ENCODE peak calls at places on chromosome X, in eight cellular contexts. One of them, this sample, is unnamed.

GRCh38 chrX:28158019-28158777 is 176.9 kb upstream of the DCAF8L1 start:
- DNase-seq in lower lobe of right lung: no peak
- DNase-seq in body of pancreas: no peak
- DNase-seq in heart right ventricle: no peak
- DNase-seq in colonic mucosa: no peak
- DNase-seq in right lobe of liver: no peak
- DNase-seq in IMR-90: no peak
- DNase-seq in cardiac muscle cell: no peak
- DNase-seq in this sample: no peak

GRCh38 chrX:499870-500364 is 113.2 kb upstream of the PPP2R3B start:
- DNase-seq in lower lobe of right lung: no peak
- DNase-seq in body of pancreas: no peak
- DNase-seq in heart right ventricle: no peak
- DNase-seq in colonic mucosa: no peak
- DNase-seq in right lobe of liver: no peak
- DNase-seq in IMR-90: no peak
- DNase-seq in cardiac muscle cell: no peak
- DNase-seq in this sample: no peak

GRCh38 chrX:132364313-132364712 is 124.5 kb downstream of the MBNL3 start:
- DNase-seq in lower lobe of right lung: no peak
- DNase-seq in body of pancreas: no peak
- DNase-seq in heart right ventricle: no peak
- DNase-seq in colonic mucosa: no peak
- DNase-seq in right lobe of liver: no peak
- DNase-seq in IMR-90: no peak
- DNase-seq in cardiac muscle cell: no peak
- DNase-seq in this sample: no peak

GRCh38 chrX:25523574-25523973 is 507.8 kb upstream of the ARX start:
- DNase-seq in lower lobe of right lung: no peak
- DNase-seq in body of pancreas: peak
- DNase-seq in heart right ventricle: no peak
- DNase-seq in colonic mucosa: no peak
- DNase-seq in right lobe of liver: peak
- DNase-seq in IMR-90: peak
- DNase-seq in cardiac muscle cell: peak
- DNase-seq in this sample: peak

GRCh38 chrX:1163231-1163630 is 49.2 kb downstream of the CRLF2 start:
- DNase-seq in lower lobe of right lung: no peak
- DNase-seq in body of pancreas: no peak
- DNase-seq in heart right ventricle: no peak
- DNase-seq in colonic mucosa: no peak
- DNase-seq in right lobe of liver: no peak
- DNase-seq in IMR-90: no peak
- DNase-seq in cardiac muscle cell: no peak
- DNase-seq in this sample: no peak

GRCh38 chrX:40047485-40047884 is 50.3 kb downstream of the BCOR start:
- DNase-seq in lower lobe of right lung: no peak
- DNase-seq in body of pancreas: no peak
- DNase-seq in heart right ventricle: no peak
- DNase-seq in colonic mucosa: no peak
- DNase-seq in right lobe of liver: no peak
- DNase-seq in IMR-90: no peak
- DNase-seq in cardiac muscle cell: no peak
- DNase-seq in this sample: no peak

GRCh38 chrX:132037479-132037993 is 14.4 kb downstream of the STK26 start:
- DNase-seq in lower lobe of right lung: no peak
- DNase-seq in body of pancreas: no peak
- DNase-seq in heart right ventricle: no peak
- DNase-seq in colonic mucosa: no peak
- DNase-seq in right lobe of liver: no peak
- DNase-seq in IMR-90: no peak
- DNase-seq in cardiac muscle cell: no peak
- DNase-seq in this sample: no peak

GRCh38 chrX:68428431-68428830 is 4.9 kb downstream of the OPHN1 start:
- DNase-seq in lower lobe of right lung: no peak
- DNase-seq in body of pancreas: no peak
- DNase-seq in heart right ventricle: no peak
- DNase-seq in colonic mucosa: no peak
- DNase-seq in right lobe of liver: no peak
- DNase-seq in IMR-90: peak
- DNase-seq in cardiac muscle cell: peak
- DNase-seq in this sample: peak

GRCh38 chrX:69024931-69025330 is 140.3 kb downstream of the PJA1 start:
- DNase-seq in lower lobe of right lung: peak
- DNase-seq in body of pancreas: peak
- DNase-seq in heart right ventricle: peak
- DNase-seq in colonic mucosa: peak
- DNase-seq in right lobe of liver: no peak
- DNase-seq in IMR-90: peak
- DNase-seq in cardiac muscle cell: peak
- DNase-seq in this sample: peak

GRCh38 chrX:21840199-21840557 is 761 bp downstream of the MBTPS2 start:
- DNase-seq in lower lobe of right lung: no peak
- DNase-seq in body of pancreas: no peak
- DNase-seq in heart right ventricle: no peak
- DNase-seq in colonic mucosa: no peak
- DNase-seq in right lobe of liver: no peak
- DNase-seq in IMR-90: peak
- DNase-seq in cardiac muscle cell: peak
- DNase-seq in this sample: no peak

GRCh38 chrX:110315541-110315940 is 2.3 kb downstream of the AMMECR1 start:
- DNase-seq in lower lobe of right lung: no peak
- DNase-seq in body of pancreas: no peak
- DNase-seq in heart right ventricle: no peak
- DNase-seq in colonic mucosa: no peak
- DNase-seq in right lobe of liver: no peak
- DNase-seq in IMR-90: no peak
- DNase-seq in cardiac muscle cell: peak
- DNase-seq in this sample: no peak

GRCh38 chrX:110310896-110311295 is 7.0 kb downstream of the AMMECR1 start:
- DNase-seq in lower lobe of right lung: no peak
- DNase-seq in body of pancreas: no peak
- DNase-seq in heart right ventricle: no peak
- DNase-seq in colonic mucosa: no peak
- DNase-seq in right lobe of liver: no peak
- DNase-seq in IMR-90: no peak
- DNase-seq in cardiac muscle cell: peak
- DNase-seq in this sample: no peak

GRCh38 chrX:110310000-110310790 is 7.7 kb downstream of the AMMECR1 start:
- DNase-seq in lower lobe of right lung: no peak
- DNase-seq in body of pancreas: no peak
- DNase-seq in heart right ventricle: no peak
- DNase-seq in colonic mucosa: no peak
- DNase-seq in right lobe of liver: no peak
- DNase-seq in IMR-90: no peak
- DNase-seq in cardiac muscle cell: peak
- DNase-seq in this sample: no peak

GRCh38 chrX:110316351-110317078 is 1.4 kb downstream of the AMMECR1 start:
- DNase-seq in lower lobe of right lung: no peak
- DNase-seq in body of pancreas: peak
- DNase-seq in heart right ventricle: no peak
- DNase-seq in colonic mucosa: no peak
- DNase-seq in right lobe of liver: no peak
- DNase-seq in IMR-90: no peak
- DNase-seq in cardiac muscle cell: peak
- DNase-seq in this sample: no peak

GRCh38 chrX:110311437-110312230 is 6.3 kb downstream of the AMMECR1 start:
- DNase-seq in lower lobe of right lung: no peak
- DNase-seq in body of pancreas: no peak
- DNase-seq in heart right ventricle: no peak
- DNase-seq in colonic mucosa: no peak
- DNase-seq in right lobe of liver: no peak
- DNase-seq in IMR-90: no peak
- DNase-seq in cardiac muscle cell: no peak
- DNase-seq in this sample: no peak
- H3K27ac ChIP-seq in lower lobe of right lung: no peak
- H3K27ac ChIP-seq in body of pancreas: no peak
- H3K27ac ChIP-seq in heart right ventricle: no peak
- H3K27ac ChIP-seq in colonic mucosa: no peak
- H3K27ac ChIP-seq in right lobe of liver: no peak
- H3K27ac ChIP-seq in IMR-90: no peak
- H3K27ac ChIP-seq in cardiac muscle cell: no peak
- H3K27ac ChIP-seq in this sample: no peak

GRCh38 chrX:30794497-30794896 is 94.6 kb downstream of the TAB3 start:
- DNase-seq in lower lobe of right lung: no peak
- DNase-seq in body of pancreas: no peak
- DNase-seq in heart right ventricle: no peak
- DNase-seq in colonic mucosa: no peak
- DNase-seq in right lobe of liver: no peak
- DNase-seq in IMR-90: no peak
- DNase-seq in cardiac muscle cell: no peak
- DNase-seq in this sample: no peak

GRCh38 chrX:30793075-30793766 is 95.8 kb downstream of the TAB3 start:
- DNase-seq in lower lobe of right lung: no peak
- DNase-seq in body of pancreas: no peak
- DNase-seq in heart right ventricle: no peak
- DNase-seq in colonic mucosa: no peak
- DNase-seq in right lobe of liver: no peak
- DNase-seq in IMR-90: no peak
- DNase-seq in cardiac muscle cell: no peak
- DNase-seq in this sample: no peak

GRCh38 chrX:30787012-30787411 is 102.0 kb downstream of the TAB3 start:
- DNase-seq in lower lobe of right lung: no peak
- DNase-seq in body of pancreas: no peak
- DNase-seq in heart right ventricle: no peak
- DNase-seq in colonic mucosa: no peak
- DNase-seq in right lobe of liver: no peak
- DNase-seq in IMR-90: no peak
- DNase-seq in cardiac muscle cell: no peak
- DNase-seq in this sample: no peak

GRCh38 chrX:30793767-30794103 is 95.3 kb downstream of the TAB3 start:
- DNase-seq in lower lobe of right lung: no peak
- DNase-seq in body of pancreas: no peak
- DNase-seq in heart right ventricle: no peak
- DNase-seq in colonic mucosa: no peak
- DNase-seq in right lobe of liver: no peak
- DNase-seq in IMR-90: no peak
- DNase-seq in cardiac muscle cell: no peak
- DNase-seq in this sample: no peak

DNA sequence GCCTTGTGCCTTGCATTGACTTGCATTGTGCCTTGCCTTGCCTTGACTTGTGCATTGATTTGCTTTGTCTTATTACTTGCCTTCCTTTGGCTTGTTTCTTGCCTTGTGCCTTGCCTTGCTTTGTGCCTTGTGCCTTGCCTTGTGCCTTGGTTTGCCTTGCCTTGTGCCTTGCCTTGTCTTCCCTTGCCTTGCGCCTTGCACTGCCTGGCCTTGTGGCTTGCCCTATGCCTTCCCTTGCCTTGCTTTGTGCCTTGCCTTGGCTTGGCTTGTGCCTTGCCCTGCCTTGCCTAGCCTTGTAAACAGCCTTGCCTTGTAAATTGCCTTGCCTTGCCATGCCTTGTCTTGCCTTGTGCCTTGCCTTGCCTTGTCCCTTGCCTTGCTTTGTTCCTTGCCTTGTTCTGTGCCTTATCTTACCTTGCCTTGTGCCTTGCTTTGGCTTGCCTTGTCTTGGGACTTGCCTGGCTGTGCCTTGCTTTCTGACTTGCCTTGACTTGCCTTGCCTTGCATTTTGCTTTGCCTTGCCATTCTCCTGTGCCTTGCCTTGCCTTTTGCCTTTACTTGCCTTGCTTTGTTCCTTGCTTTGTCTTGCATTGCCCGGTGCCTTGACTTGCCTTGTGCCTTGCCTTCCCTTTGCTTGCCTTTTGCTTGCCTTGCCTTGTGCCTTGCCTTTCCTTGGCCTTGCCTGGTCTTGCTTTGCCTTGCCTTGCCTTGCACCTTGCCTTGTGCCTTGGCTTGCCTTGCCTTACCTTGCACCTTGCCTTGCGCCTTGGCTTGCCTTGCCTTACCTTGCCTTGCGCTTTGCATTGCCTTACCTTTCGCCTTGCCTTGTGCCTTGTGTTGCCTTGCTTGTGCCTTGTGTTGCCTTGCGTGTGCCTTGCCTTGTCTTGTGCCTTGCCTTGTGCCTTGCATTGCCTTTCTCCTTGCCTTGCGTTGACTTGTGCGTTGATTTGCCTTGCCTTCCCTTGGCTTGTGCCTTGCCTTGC is 97.5 kb downstream of the TAB3 start:
- DNase-seq in lower lobe of right lung: no peak
- DNase-seq in body of pancreas: no peak
- DNase-seq in heart right ventricle: no peak
- DNase-seq in colonic mucosa: no peak
- DNase-seq in right lobe of liver: no peak
- DNase-seq in IMR-90: no peak
- DNase-seq in cardiac muscle cell: no peak
- DNase-seq in this sample: no peak
- H3K27ac ChIP-seq in lower lobe of right lung: no peak
- H3K27ac ChIP-seq in body of pancreas: no peak
- H3K27ac ChIP-seq in heart right ventricle: no peak
- H3K27ac ChIP-seq in colonic mucosa: no peak
- H3K27ac ChIP-seq in right lobe of liver: no peak
- H3K27ac ChIP-seq in IMR-90: no peak
- H3K27ac ChIP-seq in cardiac muscle cell: no peak
- H3K27ac ChIP-seq in this sample: no peak

GRCh38 chrX:38352362-38352761 is at the start of gene OTC:
- DNase-seq in lower lobe of right lung: no peak
- DNase-seq in body of pancreas: no peak
- DNase-seq in heart right ventricle: no peak
- DNase-seq in colonic mucosa: no peak
- DNase-seq in right lobe of liver: no peak
- DNase-seq in IMR-90: no peak
- DNase-seq in cardiac muscle cell: no peak
- DNase-seq in this sample: no peak
- H3K27ac ChIP-seq in lower lobe of right lung: no peak
- H3K27ac ChIP-seq in body of pancreas: no peak
- H3K27ac ChIP-seq in heart right ventricle: no peak
- H3K27ac ChIP-seq in colonic mucosa: no peak
- H3K27ac ChIP-seq in right lobe of liver: peak
- H3K27ac ChIP-seq in IMR-90: no peak
- H3K27ac ChIP-seq in cardiac muscle cell: no peak
- H3K27ac ChIP-seq in this sample: no peak

DNA sequence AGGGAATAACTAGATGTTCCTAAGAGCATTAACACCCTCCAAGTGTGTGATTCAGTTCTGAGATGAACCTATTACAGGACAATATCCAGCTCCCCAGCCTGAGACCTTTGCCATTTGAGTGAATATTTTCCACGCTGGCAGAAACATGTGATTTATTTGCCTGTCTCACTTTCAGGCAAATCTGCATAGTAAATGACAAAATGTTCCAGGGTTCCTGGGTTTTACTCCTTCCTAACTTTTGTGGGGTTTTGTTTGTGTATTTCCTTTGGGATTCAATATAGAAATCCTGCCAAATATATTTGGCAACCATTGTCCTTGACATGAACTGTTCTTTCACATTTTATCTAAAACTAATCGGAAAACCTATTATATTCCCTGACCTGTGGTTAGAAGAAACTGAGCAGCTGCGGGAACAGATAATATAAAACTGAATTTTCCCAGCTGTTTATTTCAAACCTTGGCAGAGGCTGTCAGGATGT is 12.5 kb downstream of the F8 start:
- DNase-seq in lower lobe of right lung: no peak
- DNase-seq in body of pancreas: peak
- DNase-seq in heart right ventricle: no peak
- DNase-seq in colonic mucosa: no peak
- DNase-seq in right lobe of liver: no peak
- DNase-seq in IMR-90: no peak
- DNase-seq in cardiac muscle cell: peak
- DNase-seq in this sample: no peak
- H3K27ac ChIP-seq in lower lobe of right lung: no peak
- H3K27ac ChIP-seq in body of pancreas: no peak
- H3K27ac ChIP-seq in heart right ventricle: peak
- H3K27ac ChIP-seq in colonic mucosa: no peak
- H3K27ac ChIP-seq in right lobe of liver: peak
- H3K27ac ChIP-seq in IMR-90: no peak
- H3K27ac ChIP-seq in cardiac muscle cell: no peak
- H3K27ac ChIP-seq in this sample: no peak

GRCh38 chrX:124383367-124383766 is 37.0 kb downstream of the SH2D1A start:
- DNase-seq in lower lobe of right lung: no peak
- DNase-seq in body of pancreas: no peak
- DNase-seq in heart right ventricle: no peak
- DNase-seq in colonic mucosa: no peak
- DNase-seq in right lobe of liver: no peak
- DNase-seq in IMR-90: no peak
- DNase-seq in cardiac muscle cell: no peak
- DNase-seq in this sample: no peak
- H3K27ac ChIP-seq in lower lobe of right lung: no peak
- H3K27ac ChIP-seq in body of pancreas: no peak
- H3K27ac ChIP-seq in heart right ventricle: no peak
- H3K27ac ChIP-seq in colonic mucosa: no peak
- H3K27ac ChIP-seq in right lobe of liver: no peak
- H3K27ac ChIP-seq in IMR-90: no peak
- H3K27ac ChIP-seq in cardiac muscle cell: no peak
- H3K27ac ChIP-seq in this sample: no peak

This sample was measured in RWPE1.